ENCODE peak calls at places on chromosomes 2 and 18, in seven cellular contexts. I is transverse colon, B is LoVo, Y is Daoy, G is caudate nucleus, O is endothelial cell, M is D341Med. Q is an unnamed sample.

GRCh38 chr2:126655066-126655465 is 892 bp upstream of the GYPC start:
- DNase-seq in M (no peak), I (no peak), G (no peak), Y (no peak), B (no peak), O (no peak), Q (no peak)

GRCh38 chr2:120430501-120430830 is 84.5 kb downstream of the INHBB start:
- DNase-seq in O (no peak), B (no peak), M (peak), Y (no peak), I (no peak), G (no peak), Q (no peak)

GRCh38 chr2:46363535-46364170 is 66.4 kb downstream of the EPAS1 start:
- DNase-seq in Y (peak), M (no peak), O (no peak), B (no peak), G (no peak), I (no peak), Q (no peak)

GRCh38 chr2:46064396-46064795 is 232.8 kb upstream of the EPAS1 start:
- DNase-seq in O (no peak), G (no peak), M (no peak), Y (no peak), B (no peak), I (no peak), Q (no peak)

GRCh38 chr2:202060218-202060617 is 12.8 kb upstream of the KIAA2012 start:
- DNase-seq in I (no peak), M (no peak), B (no peak), O (no peak), G (no peak), Y (no peak), Q (no peak)

GRCh38 chr2:121717529-121717928 is 19.1 kb downstream of the NIFK start:
- DNase-seq in Y (no peak), I (no peak), O (no peak), M (no peak), B (no peak), G (no peak), Q (no peak)

GRCh38 chr2:24492283-24493272 is 1.5 kb downstream of the NCOA1 start:
- DNase-seq in I (peak), M (no peak), G (no peak), B (no peak), O (no peak), Y (peak), Q (no peak)

GRCh38 chr2:120441744-120442471 is 96.0 kb downstream of the INHBB start:
- DNase-seq in G (peak), Y (peak), O (peak), M (no peak), I (peak), B (no peak), Q (no peak)

GRCh38 chr2:110662560-110662959 is 15.3 kb downstream of the BUB1 start:
- DNase-seq in I (no peak), O (no peak), M (no peak), B (no peak), G (no peak), Y (no peak), Q (no peak)

GRCh38 chr2:37156071-37156856 is 516 bp downstream of the EIF2AK2 start:
- DNase-seq in I (peak), G (peak), B (peak), M (peak), O (peak), Y (peak), Q (no peak)

GRCh38 chr2:26148501-26148900 is 24.4 kb upstream of the GAREM2 start:
- DNase-seq in I (no peak), G (no peak), Y (no peak), B (no peak), M (no peak), O (no peak), Q (no peak)

GRCh38 chr2:43454791-43455190 is 141.0 kb downstream of the THADA start:
- DNase-seq in O (no peak), B (no peak), G (no peak), M (no peak), I (no peak), Y (no peak), Q (no peak)

GRCh38 chr2:109236147-109236546 is 107.1 kb downstream of the SH3RF3 start:
- DNase-seq in O (no peak), G (no peak), B (no peak), I (no peak), M (no peak), Y (no peak), Q (no peak)

GRCh38 chr2:63463142-63463541 is 125.1 kb downstream of the WDPCP start:
- DNase-seq in Y (no peak), B (no peak), O (no peak), I (no peak), M (no peak), G (no peak), Q (no peak)

GRCh38 chr2:47119001-47119400 is 36.1 kb downstream of the STPG4 start:
- DNase-seq in Y (peak), G (no peak), M (no peak), B (no peak), I (no peak), O (no peak), Q (no peak)

GRCh38 chr2:241358470-241358869 is 2.4 kb downstream of the FARP2 start:
- DNase-seq in B (no peak), G (no peak), M (no peak), O (no peak), Y (no peak), I (peak), Q (no peak)

GRCh38 chr2:224630659-224631550 is 45.7 kb upstream of the CUL3 start:
- DNase-seq in I (no peak), G (no peak), Y (no peak), M (peak), B (no peak), O (no peak), Q (no peak)

GRCh38 chr18:79635127-79635726 is 44.4 kb upstream of the CTDP1 start:
- DNase-seq in M (no peak), I (no peak), B (no peak), G (no peak), Y (no peak), O (no peak), Q (no peak)

GRCh38 chr2:233443511-233444183 is 89.4 kb downstream of the DGKD start:
- DNase-seq in B (peak), I (peak), G (peak), M (peak), Y (peak), O (peak), Q (peak)

GRCh38 chr18:21907451-21907850 is 166.9 kb downstream of the MIB1 start:
- DNase-seq in M (no peak), I (no peak), O (no peak), Y (no peak), B (no peak), G (no peak), Q (no peak)

GRCh38 chr2:62787381-62787780 is 81.9 kb downstream of the EHBP1 start:
- DNase-seq in M (peak), O (no peak), I (no peak), Y (no peak), B (peak), G (no peak), Q (peak)

GRCh38 chr2:43412121-43412753 is 183.6 kb downstream of the THADA start:
- DNase-seq in B (no peak), G (no peak), Y (no peak), O (no peak), M (no peak), I (no peak), Q (no peak)

GRCh38 chr2:31008571-31009114 is 129.6 kb downstream of the GALNT14 start:
- DNase-seq in Y (no peak), G (peak), O (no peak), B (no peak), I (no peak), M (no peak), Q (no peak)

GRCh38 chr2:218806346-218806978 is 24.5 kb downstream of the CYP27A1 start:
- DNase-seq in O (no peak), I (peak), G (no peak), Y (peak), M (no peak), B (peak), Q (peak)

GRCh38 chr2:69422198-69422597 is 15.0 kb downstream of the NFU1 start:
- DNase-seq in I (no peak), G (no peak), M (no peak), O (no peak), Y (no peak), B (no peak), Q (no peak)

GRCh38 chr2:215884741-215885140 is 128.6 kb downstream of the MREG start:
- DNase-seq in B (no peak), I (no peak), Y (no peak), O (no peak), M (no peak), G (no peak), Q (no peak)

GRCh38 chr2:41482659-41483058 is 565.2 kb upstream of the PKDCC start:
- DNase-seq in B (no peak), M (no peak), O (no peak), G (no peak), Y (no peak), I (no peak), Q (no peak)

GRCh38 chr2:232898592-232899541 is 28.8 kb downstream of the SNORC start:
- DNase-seq in I (no peak), Y (no peak), B (no peak), M (no peak), G (no peak), O (no peak), Q (no peak)

GRCh38 chr2:231932985-231933915 is 7.1 kb upstream of the NPPC start:
- DNase-seq in M (no peak), B (no peak), Y (no peak), O (no peak), I (no peak), G (no peak), Q (no peak)

GRCh38 chr18:11429876-11430275 is 179.5 kb upstream of the SLC35G4 start:
- DNase-seq in G (no peak), Y (no peak), B (no peak), M (no peak), O (no peak), I (no peak), Q (no peak)

GRCh38 chr2:26394694-26395093 is 7.0 kb upstream of the DRC1 start:
- DNase-seq in I (no peak), O (no peak), G (no peak), B (no peak), M (no peak), Y (no peak), Q (no peak)

GRCh38 chr2:176652300-176653182 is 383.3 kb downstream of the MTX2 start:
- DNase-seq in G (no peak), B (peak), O (no peak), M (peak), Y (peak), I (no peak), Q (peak)

GRCh38 chr18:2108581-2108980 is 462.7 kb downstream of the METTL4 start:
- DNase-seq in Y (peak), I (no peak), G (no peak), B (no peak), M (no peak), O (no peak), Q (peak)

Q was measured in RCC 7860.